ENCODE peak calls at places on chromosomes 7 and 10, in nine cellular contexts. J, E, O, Z, S, C, L, H and N are unnamed samples.

GRCh38 chr10:76218045-76218444 is 786.6 kb downstream of the LRMDA start:
- DNase-seq in J (no peak), E (no peak), O (no peak), Z (no peak), S (no peak), C (no peak), L (no peak), H (no peak), N (no peak)

GRCh38 chr10:113475381-113475807 is 77.5 kb upstream of the HABP2 start:
- DNase-seq in J (no peak), E (no peak), O (peak), Z (peak), S (no peak), C (no peak), L (no peak), H (no peak), N (peak)

GRCh38 chr7:45921699-45922519 is 837 bp upstream of the IGFBP3 start:
- DNase-seq in J (peak), E (peak), O (peak), Z (peak), S (no peak), C (no peak), L (peak), H (no peak), N (no peak)

GRCh38 chr7:38950309-38950708 is 27.4 kb upstream of the POU6F2 start:
- DNase-seq in J (no peak), E (no peak), O (no peak), Z (no peak), S (no peak), C (no peak), L (peak), H (no peak), N (no peak)

GRCh38 chr7:106573125-106573663 is 87.8 kb downstream of the CCDC71L start:
- DNase-seq in J (no peak), E (no peak), O (no peak), Z (no peak), S (no peak), C (no peak), L (no peak), H (no peak), N (no peak)

GRCh38 chr10:49139866-49140195 is 6.0 kb upstream of the FAM170B start:
- DNase-seq in J (no peak), E (no peak), O (no peak), Z (peak), S (no peak), C (no peak), L (peak), H (no peak), N (peak)

GRCh38 chr7:3461923-3462322 is 160.9 kb downstream of the SDK1 start:
- DNase-seq in J (no peak), E (no peak), O (no peak), Z (no peak), S (peak), C (no peak), L (no peak), H (no peak), N (no peak)

GRCh38 chr10:49593998-49594397 is 16.1 kb upstream of the SLC18A3 start:
- DNase-seq in J (no peak), E (no peak), O (no peak), Z (no peak), S (no peak), C (no peak), L (no peak), H (no peak), N (no peak)

GRCh38 chr7:54780490-54780889 is 21.5 kb upstream of the SEC61G start:
- DNase-seq in J (no peak), E (no peak), O (no peak), Z (no peak), S (no peak), C (no peak), L (no peak), H (no peak), N (no peak)

GRCh38 chr7:98808751-98809460 is 60.9 kb downstream of the TMEM130 start:
- DNase-seq in J (no peak), E (no peak), O (no peak), Z (no peak), S (no peak), C (no peak), L (no peak), H (no peak), N (no peak)

GRCh38 chr7:117251687-117252086 is 71.2 kb downstream of the WNT2 start:
- DNase-seq in J (no peak), E (no peak), O (no peak), Z (peak), S (no peak), C (no peak), L (peak), H (no peak), N (peak)

GRCh38 chr10:82890573-82890972 is 1015.6 kb downstream of the NRG3 start:
- DNase-seq in J (no peak), E (no peak), O (no peak), Z (no peak), S (no peak), C (no peak), L (no peak), H (no peak), N (no peak)

GRCh38 chr7:81534996-81535395 is 234.9 kb downstream of the HGF start:
- DNase-seq in J (no peak), E (no peak), O (no peak), Z (no peak), S (no peak), C (no peak), L (no peak), H (no peak), N (no peak)

GRCh38 chr7:141354251-141354650 is 197.0 kb upstream of the AGK start:
- DNase-seq in J (no peak), E (no peak), O (no peak), Z (peak), S (no peak), C (no peak), L (peak), H (no peak), N (no peak)

GRCh38 chr10:128373071-128373749 is 247.0 kb upstream of the MKI67 start:
- DNase-seq in J (no peak), E (no peak), O (no peak), Z (no peak), S (no peak), C (no peak), L (no peak), H (no peak), N (no peak)

GRCh38 chr7:152579070-152579469 is 96.9 kb downstream of the XRCC2 start:
- DNase-seq in J (no peak), E (no peak), O (no peak), Z (no peak), S (no peak), C (no peak), L (peak), H (no peak), N (no peak)

GRCh38 chr10:77359287-77359691 is 278.3 kb downstream of the KCNMA1 start:
- DNase-seq in J (no peak), E (no peak), O (no peak), Z (no peak), S (no peak), C (no peak), L (no peak), H (no peak), N (no peak)

GRCh38 chr7:3011211-3011852 is 32.3 kb downstream of the CARD11 start:
- DNase-seq in J (no peak), E (no peak), O (no peak), Z (no peak), S (no peak), C (no peak), L (no peak), H (no peak), N (no peak)

GRCh38 chr7:116177009-116177408 is 33.3 kb upstream of the TES start:
- DNase-seq in J (no peak), E (no peak), O (no peak), Z (peak), S (no peak), C (no peak), L (peak), H (no peak), N (peak)

GRCh38 chr7:44977304-44977858 is 1.4 kb downstream of the MYO1G start:
- DNase-seq in J (no peak), E (no peak), O (no peak), Z (no peak), S (peak), C (no peak), L (no peak), H (no peak), N (no peak)

GRCh38 chr7:140696024-140696678 is 357 bp upstream of the NDUFB2 start:
- DNase-seq in J (peak), E (peak), O (peak), Z (peak), S (peak), C (no peak), L (peak), H (peak), N (peak)

GRCh38 chr7:82015751-82016150 is 245.9 kb upstream of the HGF start:
- DNase-seq in J (no peak), E (no peak), O (no peak), Z (peak), S (no peak), C (no peak), L (peak), H (no peak), N (no peak)

GRCh38 chr7:148898845-148899474 is 14.9 kb upstream of the EZH2 start:
- DNase-seq in J (no peak), E (no peak), O (no peak), Z (no peak), S (no peak), C (no peak), L (no peak), H (no peak), N (no peak)

GRCh38 chr7:148020679-148021078 is 569.9 kb upstream of the C7orf33 start:
- DNase-seq in J (no peak), E (no peak), O (no peak), Z (no peak), S (no peak), C (no peak), L (no peak), H (no peak), N (no peak)

GRCh38 chr7:158858592-158859503 is 2.5 kb downstream of the DYNC2I1 start:
- DNase-seq in J (no peak), E (no peak), O (no peak), Z (no peak), S (no peak), C (peak), L (peak), H (peak), N (no peak)

GRCh38 chr7:55127135-55127551 is 108.3 kb downstream of the EGFR start:
- DNase-seq in J (no peak), E (no peak), O (no peak), Z (peak), S (no peak), C (no peak), L (no peak), H (no peak), N (no peak)

GRCh38 chr7:29557954-29558353 is 5.7 kb upstream of the PRR15 start:
- DNase-seq in J (no peak), E (no peak), O (no peak), Z (peak), S (no peak), C (no peak), L (no peak), H (no peak), N (no peak)

DNA sequence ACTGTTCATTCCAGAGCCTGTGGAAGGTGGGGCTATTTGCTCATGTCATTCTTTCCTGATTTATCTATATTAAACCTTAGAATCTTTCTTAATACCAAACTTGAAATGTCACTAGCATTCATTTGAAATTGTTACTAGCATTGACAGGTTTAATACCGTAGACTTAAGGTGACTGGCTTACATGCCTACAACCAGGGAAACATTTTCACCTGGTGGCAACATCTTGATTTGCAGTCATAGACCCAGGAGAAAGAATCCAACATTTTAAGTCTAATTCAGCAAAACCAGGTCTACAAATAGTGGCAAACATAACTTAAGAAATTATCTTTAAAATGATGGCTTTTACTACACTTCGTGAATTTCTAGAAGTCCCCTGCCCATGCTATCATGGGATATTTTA is 353.7 kb downstream of the HTR7 start:
- DNase-seq in J (no peak), E (no peak), O (no peak), Z (no peak), S (no peak), C (no peak), L (no peak), H (no peak), N (no peak)
- TF ChIP-seq CTCF in J (no peak), E (no peak), O (no peak), Z (no peak), S (no peak), C (no peak), L (no peak), H (no peak), N (no peak)

GRCh38 chr7:23472974-23473847 is 2.9 kb upstream of the IGF2BP3 start:
- DNase-seq in J (no peak), E (no peak), O (no peak), Z (no peak), S (no peak), C (no peak), L (peak), H (no peak), N (no peak)

GRCh38 chr7:23471090-23471859 is 984 bp upstream of the IGF2BP3 start:
- DNase-seq in J (no peak), E (peak), O (no peak), Z (no peak), S (no peak), C (peak), L (peak), H (no peak), N (no peak)

GRCh38 chr7:23472556-23472955 is 2.3 kb upstream of the IGF2BP3 start:
- DNase-seq in J (no peak), E (no peak), O (no peak), Z (no peak), S (no peak), C (no peak), L (no peak), H (no peak), N (no peak)

GRCh38 chr7:23470290-23471089 is at the start of gene IGF2BP3:
- DNase-seq in J (no peak), E (peak), O (no peak), Z (peak), S (no peak), C (peak), L (peak), H (no peak), N (peak)

GRCh38 chr7:23472046-23472445 is 1.8 kb upstream of the IGF2BP3 start:
- DNase-seq in J (no peak), E (no peak), O (no peak), Z (no peak), S (no peak), C (peak), L (no peak), H (no peak), N (no peak)
- H3K4me3 ChIP-seq in J (no peak), E (no peak), O (no peak), Z (no peak), S (no peak), C (peak), L (no peak), H (no peak), N (peak)

GRCh38 chr7:22256702-22257101 is 100.3 kb downstream of the RAPGEF5 start:
- DNase-seq in J (no peak), E (no peak), O (no peak), Z (no peak), S (no peak), C (no peak), L (no peak), H (no peak), N (no peak)
- TF ChIP-seq CTCF in J (no peak), E (no peak), O (peak), Z (no peak), S (no peak), C (no peak), L (no peak), H (no peak), N (no peak)

GRCh38 chr10:87589653-87590052 is 70.0 kb upstream of the PAPSS2 start:
- DNase-seq in J (no peak), E (no peak), O (no peak), Z (peak), S (no peak), C (no peak), L (no peak), H (no peak), N (peak)
- H3K4me3 ChIP-seq in J (no peak), E (no peak), O (no peak), Z (no peak), S (no peak), C (no peak), L (no peak), H (no peak), N (no peak)

GRCh38 chr10:22244001-22244400 is 26.2 kb upstream of the EBLN1 start:
- DNase-seq in J (no peak), E (no peak), O (no peak), Z (no peak), S (no peak), C (no peak), L (no peak), H (no peak), N (no peak)
- TF ChIP-seq CTCF in J (no peak), E (no peak), O (no peak), Z (no peak), S (no peak), C (no peak), L (no peak), H (no peak), N (no peak)

DNA sequence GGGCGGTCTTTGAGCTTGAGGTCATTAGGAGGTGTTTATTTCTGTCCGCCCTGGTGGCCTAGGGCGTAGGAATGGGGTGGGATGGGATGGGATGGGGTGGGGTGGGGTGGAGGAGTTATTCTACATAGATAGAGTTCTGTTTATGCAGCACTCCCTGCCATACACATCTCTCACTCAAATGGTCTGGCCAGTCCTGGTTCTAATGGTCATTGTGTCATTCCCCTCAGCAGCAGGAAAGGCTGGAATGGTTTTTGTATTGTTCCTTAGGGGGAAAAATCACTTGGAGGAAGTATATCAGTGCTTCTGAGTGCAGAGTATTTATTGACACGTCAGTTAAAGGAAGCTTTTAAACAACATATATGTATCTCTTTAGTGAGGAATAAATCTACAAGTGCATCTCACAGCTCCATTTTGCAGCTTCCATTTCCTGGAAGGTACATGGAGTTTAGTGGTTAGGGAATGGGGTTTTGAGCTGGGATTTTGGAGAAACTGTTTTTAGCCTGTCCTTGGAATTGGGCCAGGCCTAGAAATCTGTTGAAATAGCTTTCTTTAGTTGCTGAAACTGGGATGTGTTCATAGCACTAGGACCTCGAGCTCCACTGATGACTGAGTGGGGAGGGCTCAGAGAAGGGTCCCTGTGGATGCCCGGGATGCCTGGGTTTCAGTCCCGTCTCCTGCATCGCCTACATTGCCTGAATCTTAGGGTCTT is 8.3 kb downstream of the TSPAN14 start:
- DNase-seq in J (no peak), E (no peak), O (no peak), Z (peak), S (no peak), C (no peak), L (peak), H (peak), N (no peak)
- H3K4me3 ChIP-seq in J (peak), E (no peak), O (peak), Z (peak), S (peak), C (no peak), L (no peak), H (no peak), N (peak)

GRCh38 chr7:112502700-112503099 is 21.9 kb downstream of the LSMEM1 start:
- DNase-seq in J (no peak), E (no peak), O (no peak), Z (no peak), S (no peak), C (no peak), L (no peak), H (no peak), N (no peak)

GRCh38 chr7:112503361-112504023 is 22.7 kb downstream of the LSMEM1 start:
- DNase-seq in J (no peak), E (no peak), O (no peak), Z (no peak), S (no peak), C (no peak), L (no peak), H (no peak), N (no peak)

GRCh38 chr7:112508404-112508803 is 27.6 kb downstream of the LSMEM1 start:
- DNase-seq in J (no peak), E (no peak), O (no peak), Z (no peak), S (no peak), C (no peak), L (no peak), H (no peak), N (no peak)

GRCh38 chr7:112504093-112504695 is 23.4 kb downstream of the LSMEM1 start:
- DNase-seq in J (no peak), E (no peak), O (no peak), Z (no peak), S (no peak), C (no peak), L (no peak), H (no peak), N (no peak)

GRCh38 chr7:112505495-112505894 is 24.7 kb downstream of the LSMEM1 start:
- DNase-seq in J (no peak), E (no peak), O (no peak), Z (no peak), S (no peak), C (no peak), L (no peak), H (no peak), N (no peak)
- TF ChIP-seq CTCF in J (no peak), E (no peak), O (peak), Z (no peak), S (no peak), C (no peak), L (no peak), H (no peak), N (no peak)

DNA sequence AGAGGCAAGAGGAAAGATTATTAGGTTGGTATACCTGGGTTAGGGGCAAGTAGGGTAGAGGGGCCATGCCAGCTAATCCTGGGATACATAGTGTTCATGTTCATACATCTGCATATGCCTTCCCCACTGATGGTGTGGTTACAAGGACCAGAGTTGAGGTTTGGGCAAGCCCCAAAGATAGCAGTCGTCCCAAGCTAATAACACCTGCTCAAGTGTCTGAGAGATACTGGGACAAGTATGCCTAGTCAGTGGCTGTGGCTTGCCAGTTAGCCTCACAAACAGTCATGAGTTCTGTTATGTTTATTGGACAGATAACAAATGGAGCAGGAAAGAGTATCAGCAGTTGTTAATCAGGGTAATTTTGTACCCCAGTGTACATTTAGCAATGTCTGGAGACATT is 139.6 kb downstream of the ADAM22 start:
- DNase-seq in J (no peak), E (no peak), O (no peak), Z (no peak), S (no peak), C (no peak), L (no peak), H (no peak), N (no peak)
- H3K4me3 ChIP-seq in J (no peak), E (no peak), O (no peak), Z (no peak), S (no peak), C (no peak), L (no peak), H (no peak), N (no peak)

GRCh38 chr10:59805043-59805442 is 51.8 kb upstream of the MRLN start:
- DNase-seq in J (no peak), E (peak), O (no peak), Z (peak), S (no peak), C (peak), L (peak), H (no peak), N (no peak)
- TF ChIP-seq CTCF in J (peak), E (peak), O (peak), Z (peak), S (peak), C (no peak), L (peak), H (no peak), N (peak)